ENCODE peak calls at places on chromosomes 11 and 22, in eight cellular contexts. W, F, D, R, I, V, Q and J are unnamed samples.

GRCh38 chr22:37559901-37560681 is at the start of gene CDC42EP1:
- DNase-seq in Q (peak), V (peak), D (no peak), R (no peak), F (no peak), W (no peak), I (peak), J (no peak)

GRCh38 chr11:34987617-34988016 is 71.2 kb downstream of the PDHX start:
- DNase-seq in V (no peak), I (no peak), Q (peak), R (no peak), D (no peak), F (no peak), W (no peak), J (no peak)

GRCh38 chr22:27573992-27574391 is 227.6 kb downstream of the MN1 start:
- DNase-seq in R (peak), F (no peak), V (no peak), I (no peak), D (no peak), Q (peak), W (no peak), J (no peak)

GRCh38 chr22:39856588-39856987 is 37.0 kb downstream of the ENTHD1 start:
- DNase-seq in I (no peak), R (no peak), F (no peak), W (no peak), Q (no peak), D (no peak), V (no peak), J (no peak)

GRCh38 chr11:126111458-126112116 is 48.9 kb upstream of the CDON start:
- DNase-seq in V (no peak), W (no peak), R (no peak), F (peak), I (no peak), Q (no peak), D (no peak), J (no peak)

GRCh38 chr11:2884424-2884815 is 1.2 kb downstream of the CDKN1C start:
- DNase-seq in I (no peak), W (no peak), V (no peak), D (no peak), Q (no peak), F (peak), R (no peak), J (no peak)

GRCh38 chr22:46734830-46735453 is 3.1 kb downstream of the CERK start:
- DNase-seq in W (no peak), F (no peak), V (peak), D (peak), I (no peak), R (peak), Q (no peak), J (no peak)

GRCh38 chr11:109026891-109027489 is 362.1 kb downstream of the DDX10 start:
- DNase-seq in I (no peak), F (no peak), Q (peak), R (no peak), D (no peak), V (no peak), W (no peak), J (no peak)

GRCh38 chr11:22192642-22193347 is at the start of gene ANO5:
- DNase-seq in D (no peak), Q (no peak), W (peak), V (peak), R (no peak), I (peak), F (peak), J (peak)

GRCh38 chr11:79493555-79494171 is 52.8 kb upstream of the TENM4 start:
- DNase-seq in F (peak), V (peak), I (peak), W (peak), D (no peak), R (peak), Q (peak), J (peak)

GRCh38 chr11:47332303-47332711 is 20.2 kb downstream of the MYBPC3 start:
- DNase-seq in V (no peak), F (no peak), I (no peak), W (no peak), Q (no peak), R (no peak), D (no peak), J (no peak)

GRCh38 chr11:47331454-47332302 is 20.8 kb downstream of the MYBPC3 start:
- DNase-seq in D (no peak), W (no peak), F (no peak), I (no peak), V (no peak), Q (no peak), R (no peak), J (no peak)

GRCh38 chr11:47328449-47329390 is 23.8 kb downstream of the MYBPC3 start:
- DNase-seq in Q (no peak), W (no peak), D (peak), I (no peak), R (no peak), F (no peak), V (peak), J (no peak)

GRCh38 chr11:47329431-47329993 is 23.0 kb downstream of the MYBPC3 start:
- DNase-seq in V (no peak), R (no peak), W (no peak), D (no peak), F (no peak), I (no peak), Q (no peak), J (no peak)

DNA sequence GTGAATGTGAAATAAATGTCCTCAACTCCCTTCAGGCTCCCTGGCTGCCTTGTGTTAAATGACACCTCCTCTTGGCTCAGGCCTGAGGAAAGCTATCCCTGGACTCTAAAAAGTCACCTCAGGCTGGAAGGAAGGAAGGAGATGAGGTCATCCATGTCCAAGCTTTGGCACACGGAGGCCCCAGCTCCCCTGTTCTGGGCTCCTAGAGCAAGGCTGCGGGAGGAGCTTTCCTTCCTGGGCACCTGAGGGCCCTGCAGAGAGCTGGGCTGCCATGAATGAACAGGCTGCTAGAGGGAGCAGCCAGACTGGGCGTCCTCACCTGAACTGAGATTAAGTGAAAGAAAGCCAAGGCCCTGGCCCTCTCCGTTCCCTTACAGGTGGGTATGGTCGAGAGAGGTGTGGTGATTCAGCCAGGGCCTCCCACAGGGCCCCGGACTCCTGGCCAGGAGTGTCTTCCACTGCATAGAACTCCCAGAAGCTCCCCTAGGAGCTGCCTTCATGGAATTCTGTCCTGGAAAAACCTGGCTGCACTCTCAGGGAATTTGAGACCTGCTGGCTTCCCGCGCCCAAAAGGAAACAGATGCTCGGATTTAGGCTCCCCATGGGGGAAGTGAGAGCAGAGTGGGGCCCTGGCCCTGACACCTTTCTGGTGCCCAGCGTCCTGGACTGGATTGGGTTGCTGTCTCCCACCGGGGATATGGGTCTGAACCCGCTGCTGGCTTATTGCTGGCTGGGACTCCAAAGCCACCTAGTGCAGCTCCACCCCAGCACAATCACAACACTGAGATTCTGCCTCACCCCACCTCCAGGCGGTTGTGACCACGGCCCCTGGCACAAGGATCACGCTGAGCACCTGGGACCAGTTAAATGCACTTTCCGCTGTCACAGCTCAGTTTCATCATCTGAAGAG is 22.2 kb downstream of the MYBPC3 start:
- DNase-seq in W (no peak), I (no peak), Q (peak), D (no peak), V (no peak), R (no peak), F (peak), J (no peak)
- TF ChIP-seq CTCF in W (no peak), I (no peak), Q (no peak), D (no peak), V (no peak), R (no peak), F (no peak), J (no peak)

DNA sequence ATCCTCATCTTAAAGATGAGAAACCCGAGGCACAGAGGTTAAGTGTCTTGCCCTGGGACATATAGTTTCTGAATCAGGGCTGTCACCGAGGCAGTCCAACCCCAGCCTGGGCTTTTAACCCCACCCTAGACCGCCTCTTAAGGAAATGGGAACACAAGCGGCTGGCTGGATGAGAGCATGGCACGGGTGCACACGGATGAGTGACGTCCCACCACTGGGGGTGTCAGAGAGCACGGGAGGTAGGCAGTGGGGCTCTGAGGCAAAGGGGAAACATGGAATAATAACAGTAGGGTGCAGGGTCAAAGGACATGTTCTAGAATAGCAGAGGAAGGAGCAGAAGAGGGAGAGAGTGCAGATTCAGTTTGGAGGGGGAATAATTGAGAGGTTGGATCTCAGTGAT is 22.3 kb downstream of the PPFIBP2 start:
- DNase-seq in W (no peak), R (no peak), Q (no peak), F (no peak), D (no peak), I (no peak), V (peak), J (no peak)
- TF ChIP-seq CTCF in W (peak), R (peak), Q (peak), F (no peak), D (peak), I (peak), V (no peak), J (peak)

DNA sequence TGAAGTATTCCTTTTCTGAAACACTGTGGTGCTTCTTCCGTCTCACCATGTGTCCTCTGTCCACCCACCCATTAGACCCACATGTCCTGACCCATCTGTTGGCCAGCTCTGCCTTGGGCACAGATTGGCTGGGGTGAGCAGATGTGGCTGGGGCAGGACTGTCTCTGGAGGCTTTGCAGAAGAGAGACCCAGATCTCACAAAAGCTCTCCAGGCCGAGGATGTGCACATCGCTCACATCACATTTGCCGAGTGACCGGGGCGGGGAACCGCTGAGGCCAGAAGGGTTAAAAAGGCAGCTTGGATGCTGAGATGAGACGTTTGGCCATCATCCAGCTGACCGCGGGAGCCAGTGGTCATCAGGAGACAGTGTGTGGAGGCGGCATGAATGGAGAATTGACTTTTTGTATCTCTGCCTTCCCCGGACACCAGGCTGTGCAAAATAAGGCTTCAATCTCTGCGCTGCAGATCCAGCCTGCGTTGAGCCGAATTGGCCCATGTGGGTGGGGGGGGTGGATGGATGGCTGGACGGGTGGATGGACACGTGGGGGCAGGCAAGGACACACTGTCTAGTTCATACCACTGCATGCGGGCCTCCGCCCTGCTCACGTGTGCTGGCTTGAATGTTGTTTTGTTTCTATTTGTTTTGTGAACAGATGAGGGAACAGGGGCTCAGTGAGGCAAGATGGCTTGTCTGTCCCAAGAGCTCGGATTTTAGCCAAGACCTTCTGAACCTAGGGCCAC is 6.1 kb downstream of the IFITM10 start:
- DNase-seq in V (peak), R (no peak), D (no peak), Q (peak), W (no peak), F (peak), I (no peak), J (no peak)
- TF ChIP-seq CTCF in V (no peak), R (no peak), D (no peak), Q (no peak), W (no peak), F (no peak), I (no peak), J (no peak)

GRCh38 chr11:116215471-116216113 is 557.2 kb downstream of the BUD13 start:
- DNase-seq in D (no peak), F (no peak), I (no peak), V (peak), Q (no peak), W (no peak), R (no peak), J (no peak)
- TF ChIP-seq CTCF in D (peak), F (no peak), I (peak), V (no peak), Q (no peak), W (peak), R (peak), J (peak)

DNA sequence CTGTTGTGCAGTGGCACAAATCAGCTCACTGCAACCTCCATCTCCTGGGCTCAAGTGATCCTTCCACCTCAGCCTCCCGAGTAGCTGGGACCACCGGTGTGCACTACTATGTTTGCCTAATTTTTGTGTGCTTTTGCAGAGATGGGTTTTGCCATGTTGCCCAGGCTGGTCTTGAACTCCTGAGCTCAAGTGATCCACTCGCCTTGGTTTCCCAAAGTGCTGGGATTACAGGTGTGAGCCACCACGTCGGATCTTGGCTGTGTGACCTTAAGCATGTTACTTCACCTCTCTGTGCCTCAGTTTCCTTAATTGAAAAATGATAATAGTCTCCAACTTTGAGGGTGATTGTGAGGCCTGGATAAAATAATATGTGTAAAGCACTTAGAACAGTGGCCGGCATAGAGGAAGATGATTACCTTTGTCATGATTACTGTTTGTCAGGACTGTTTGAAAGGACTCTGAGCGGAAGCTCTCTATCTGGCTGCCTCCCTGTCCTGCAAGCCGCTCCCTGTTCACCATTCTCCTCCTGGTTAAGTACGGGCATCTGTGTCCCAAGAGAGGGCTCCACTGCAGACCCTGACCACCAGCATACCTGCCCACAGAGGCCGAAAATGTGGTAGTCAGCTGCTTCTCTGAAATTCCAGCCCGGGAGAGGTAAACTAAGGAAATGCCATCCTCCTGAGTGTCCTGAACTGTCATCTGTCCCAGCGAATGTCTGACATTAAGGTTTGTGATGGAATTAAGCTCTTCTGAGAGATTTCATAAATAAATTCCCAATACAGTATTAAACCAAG is 73.6 kb downstream of the MICAL2 start:
- DNase-seq in R (no peak), F (no peak), D (no peak), V (no peak), Q (no peak), W (no peak), I (no peak), J (no peak)
- TF ChIP-seq CTCF in R (no peak), F (no peak), D (no peak), V (no peak), Q (no peak), W (no peak), I (no peak), J (no peak)

GRCh38 chr11:9825315-9825714 is 161.4 kb downstream of the SWAP70 start:
- DNase-seq in V (no peak), F (no peak), W (no peak), D (no peak), I (no peak), R (no peak), Q (peak), J (no peak)
- TF ChIP-seq CTCF in V (no peak), F (no peak), W (no peak), D (no peak), I (no peak), R (no peak), Q (peak), J (no peak)

GRCh38 chr22:23767673-23768548 is at the start of gene CHCHD10:
- DNase-seq in I (peak), F (peak), Q (peak), V (peak), D (no peak), W (peak), R (peak), J (peak)
- TF ChIP-seq CTCF in I (peak), F (peak), Q (peak), V (peak), D (peak), W (peak), R (peak), J (peak)

GRCh38 chr22:32208681-32209080 is 3.8 kb upstream of the RFPL2 start:
- DNase-seq in W (no peak), F (no peak), D (no peak), I (no peak), V (no peak), R (no peak), Q (no peak), J (no peak)

GRCh38 chr22:32204856-32205722 is at the start of gene RFPL2:
- DNase-seq in I (peak), V (peak), F (no peak), R (peak), D (no peak), Q (peak), W (peak), J (no peak)

GRCh38 chr22:32207971-32208480 is 3.2 kb upstream of the RFPL2 start:
- DNase-seq in F (no peak), W (no peak), I (no peak), Q (no peak), R (no peak), D (no peak), V (no peak), J (no peak)

GRCh38 chr22:32205974-32206773 is 1.3 kb upstream of the RFPL2 start:
- DNase-seq in R (no peak), Q (no peak), I (no peak), D (no peak), F (no peak), V (no peak), W (peak), J (no peak)

GRCh38 chr22:32206774-32207758 is 2.2 kb upstream of the RFPL2 start:
- DNase-seq in R (peak), I (no peak), D (no peak), Q (peak), F (no peak), V (peak), W (no peak), J (no peak)
- TF ChIP-seq CTCF in R (peak), I (peak), D (peak), Q (peak), F (no peak), V (peak), W (peak), J (peak)